ENCODE peak calls at places on chromosomes 13 and 19, in ten cellular contexts. One of them, this sample, is unnamed.

GRCh38 chr19:32914879-32915278 is 45.3 kb upstream of the SLC7A9 start:
- DNase-seq in HCT116: no peak
- DNase-seq in GM23338: no peak
- DNase-seq in suprapubic skin: no peak
- DNase-seq in GM12891: no peak
- DNase-seq in transverse colon: no peak
- DNase-seq in stomach: no peak
- DNase-seq in vagina: no peak
- DNase-seq in spleen: no peak
- DNase-seq in SK-N-SH: no peak
- DNase-seq in this sample: no peak

GRCh38 chr19:31066385-31066784 is 282.9 kb downstream of the TSHZ3 start:
- DNase-seq in GM23338: no peak
- DNase-seq in vagina: no peak
- DNase-seq in transverse colon: no peak
- DNase-seq in GM12891: no peak
- DNase-seq in stomach: no peak
- DNase-seq in spleen: no peak
- DNase-seq in SK-N-SH: no peak
- DNase-seq in suprapubic skin: no peak
- DNase-seq in HCT116: no peak
- DNase-seq in this sample: no peak

GRCh38 chr13:111325146-111325890 is 4.9 kb downstream of the TEX29 start:
- DNase-seq in vagina: no peak
- DNase-seq in stomach: no peak
- DNase-seq in SK-N-SH: peak; percentile 53
- DNase-seq in transverse colon: no peak
- DNase-seq in HCT116: no peak
- DNase-seq in GM23338: no peak
- DNase-seq in suprapubic skin: peak; percentile 58
- DNase-seq in spleen: peak; percentile 53
- DNase-seq in GM12891: no peak
- DNase-seq in this sample: no peak

GRCh38 chr19:1068111-1069001 is 1.4 kb downstream of the ARHGAP45 start:
- DNase-seq in SK-N-SH: no peak
- DNase-seq in GM23338: no peak
- DNase-seq in GM12891: no peak
- DNase-seq in spleen: peak; percentile 97
- DNase-seq in HCT116: no peak
- DNase-seq in vagina: no peak
- DNase-seq in stomach: no peak
- DNase-seq in suprapubic skin: peak; percentile 76
- DNase-seq in transverse colon: peak; percentile 66
- DNase-seq in this sample: peak; percentile 88

GRCh38 chr19:44577566-44577874 is 35.8 kb upstream of the IGSF23 start:
- DNase-seq in HCT116: no peak
- DNase-seq in spleen: no peak
- DNase-seq in transverse colon: no peak
- DNase-seq in suprapubic skin: no peak
- DNase-seq in SK-N-SH: no peak
- DNase-seq in stomach: no peak
- DNase-seq in GM23338: no peak
- DNase-seq in GM12891: no peak
- DNase-seq in vagina: no peak
- DNase-seq in this sample: no peak

GRCh38 chr19:39223703-39224279 is 19.7 kb upstream of the SYCN start:
- DNase-seq in suprapubic skin: no peak
- DNase-seq in HCT116: no peak
- DNase-seq in stomach: no peak
- DNase-seq in GM23338: peak; percentile 89
- DNase-seq in GM12891: no peak
- DNase-seq in SK-N-SH: no peak
- DNase-seq in transverse colon: no peak
- DNase-seq in vagina: no peak
- DNase-seq in spleen: no peak
- DNase-seq in this sample: no peak

GRCh38 chr13:50969691-50970090 is 60.1 kb downstream of the RNASEH2B start:
- DNase-seq in SK-N-SH: no peak
- DNase-seq in GM23338: peak; percentile 77
- DNase-seq in stomach: no peak
- DNase-seq in HCT116: no peak
- DNase-seq in transverse colon: peak; percentile 26
- DNase-seq in vagina: no peak
- DNase-seq in GM12891: no peak
- DNase-seq in suprapubic skin: no peak
- DNase-seq in spleen: no peak
- DNase-seq in this sample: no peak

GRCh38 chr19:2132731-2133490 is 18.5 kb downstream of the AP3D1 start:
- DNase-seq in stomach: no peak
- DNase-seq in HCT116: no peak
- DNase-seq in transverse colon: no peak
- DNase-seq in SK-N-SH: no peak
- DNase-seq in GM23338: no peak
- DNase-seq in suprapubic skin: no peak
- DNase-seq in GM12891: no peak
- DNase-seq in spleen: no peak
- DNase-seq in vagina: no peak
- DNase-seq in this sample: no peak

GRCh38 chr19:39299404-39299803 is 3.2 kb downstream of the IFNL1 start:
- DNase-seq in GM23338: no peak
- DNase-seq in stomach: no peak
- DNase-seq in transverse colon: no peak
- DNase-seq in HCT116: no peak
- DNase-seq in suprapubic skin: no peak
- DNase-seq in SK-N-SH: no peak
- DNase-seq in GM12891: no peak
- DNase-seq in vagina: no peak
- DNase-seq in spleen: peak; percentile 12
- DNase-seq in this sample: no peak

GRCh38 chr13:26929971-26930730 is 169.6 kb upstream of the GPR12 start:
- DNase-seq in SK-N-SH: peak; percentile 79
- DNase-seq in suprapubic skin: no peak
- DNase-seq in GM12891: peak; percentile 54
- DNase-seq in HCT116: peak; percentile 54
- DNase-seq in vagina: peak; percentile 43
- DNase-seq in spleen: peak; percentile 90
- DNase-seq in transverse colon: peak; percentile 72
- DNase-seq in GM23338: peak; percentile 92
- DNase-seq in stomach: peak; percentile 69
- DNase-seq in this sample: peak; percentile 24

GRCh38 chr19:56727731-56728130 is 56.2 kb upstream of the ZNF835 start:
- DNase-seq in vagina: no peak
- DNase-seq in GM23338: no peak
- DNase-seq in suprapubic skin: no peak
- DNase-seq in transverse colon: no peak
- DNase-seq in HCT116: no peak
- DNase-seq in GM12891: no peak
- DNase-seq in stomach: no peak
- DNase-seq in SK-N-SH: no peak
- DNase-seq in spleen: no peak
- DNase-seq in this sample: no peak

GRCh38 chr19:44905437-44906160 is at the start of gene APOE:
- DNase-seq in vagina: no peak
- DNase-seq in transverse colon: peak; percentile 33
- DNase-seq in stomach: no peak
- DNase-seq in GM12891: no peak
- DNase-seq in HCT116: no peak
- DNase-seq in suprapubic skin: no peak
- DNase-seq in spleen: no peak
- DNase-seq in GM23338: peak; percentile 91
- DNase-seq in SK-N-SH: peak; percentile 57
- DNase-seq in this sample: no peak

GRCh38 chr13:48492123-48493075 is 40.5 kb downstream of the RCBTB2 start:
- DNase-seq in GM23338: no peak
- DNase-seq in GM12891: no peak
- DNase-seq in SK-N-SH: no peak
- DNase-seq in suprapubic skin: peak; percentile 89
- DNase-seq in transverse colon: peak; percentile 69
- DNase-seq in stomach: peak; percentile 52
- DNase-seq in vagina: no peak
- DNase-seq in HCT116: no peak
- DNase-seq in spleen: peak; percentile 94
- DNase-seq in this sample: peak; percentile 70
- TF ChIP-seq POLR2AphosphoS5 in GM23338: no peak
- TF ChIP-seq POLR2AphosphoS5 in GM12891: peak; percentile 50
- TF ChIP-seq POLR2AphosphoS5 in SK-N-SH: no peak
- TF ChIP-seq POLR2AphosphoS5 in suprapubic skin: peak; percentile 45
- TF ChIP-seq POLR2AphosphoS5 in transverse colon: peak; percentile 73
- TF ChIP-seq POLR2AphosphoS5 in stomach: peak; percentile 75
- TF ChIP-seq POLR2AphosphoS5 in vagina: peak; percentile 75
- TF ChIP-seq POLR2AphosphoS5 in HCT116: no peak
- TF ChIP-seq POLR2AphosphoS5 in spleen: peak; percentile 97
- TF ChIP-seq POLR2AphosphoS5 in this sample: peak; percentile 95

GRCh38 chr13:102191951-102192461 is 209.8 kb downstream of the FGF14 start:
- DNase-seq in vagina: no peak
- DNase-seq in GM12891: no peak
- DNase-seq in transverse colon: no peak
- DNase-seq in SK-N-SH: no peak
- DNase-seq in GM23338: no peak
- DNase-seq in spleen: no peak
- DNase-seq in suprapubic skin: no peak
- DNase-seq in stomach: no peak
- DNase-seq in HCT116: no peak
- DNase-seq in this sample: no peak

GRCh38 chr13:102198418-102199322 is 203.2 kb downstream of the FGF14 start:
- DNase-seq in SK-N-SH: no peak
- DNase-seq in suprapubic skin: no peak
- DNase-seq in GM12891: no peak
- DNase-seq in transverse colon: no peak
- DNase-seq in spleen: no peak
- DNase-seq in stomach: no peak
- DNase-seq in GM23338: no peak
- DNase-seq in vagina: no peak
- DNase-seq in HCT116: no peak
- DNase-seq in this sample: no peak

GRCh38 chr13:102195566-102196462 is 206.0 kb downstream of the FGF14 start:
- DNase-seq in SK-N-SH: peak; percentile 45
- DNase-seq in stomach: no peak
- DNase-seq in GM23338: no peak
- DNase-seq in spleen: no peak
- DNase-seq in suprapubic skin: no peak
- DNase-seq in HCT116: no peak
- DNase-seq in transverse colon: no peak
- DNase-seq in vagina: no peak
- DNase-seq in GM12891: no peak
- DNase-seq in this sample: no peak

DNA sequence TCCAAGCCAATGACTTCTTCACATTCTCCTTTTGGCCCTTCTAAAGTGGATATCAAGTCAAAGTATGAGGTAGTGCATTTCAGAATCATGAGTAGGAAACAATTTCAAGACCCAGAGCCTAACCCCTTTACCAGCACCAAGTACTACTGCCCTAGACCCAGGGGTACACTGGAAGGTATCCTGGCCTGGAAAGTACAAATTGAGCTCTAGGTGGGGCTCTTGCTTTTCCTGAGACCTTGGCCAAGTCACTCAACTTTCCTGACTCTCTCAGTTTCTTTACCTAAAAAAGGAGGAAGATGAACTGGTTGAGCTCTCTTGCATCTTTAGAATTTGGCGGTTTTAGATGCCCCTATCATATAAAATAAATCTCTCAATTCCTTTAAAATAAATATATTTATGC is 204.7 kb downstream of the FGF14 start:
- DNase-seq in suprapubic skin: no peak
- DNase-seq in SK-N-SH: no peak
- DNase-seq in transverse colon: no peak
- DNase-seq in GM12891: no peak
- DNase-seq in HCT116: no peak
- DNase-seq in spleen: no peak
- DNase-seq in GM23338: peak; percentile 72
- DNase-seq in vagina: no peak
- DNase-seq in stomach: no peak
- DNase-seq in this sample: no peak
- TF ChIP-seq POLR2AphosphoS5 in suprapubic skin: no peak
- TF ChIP-seq POLR2AphosphoS5 in SK-N-SH: no peak
- TF ChIP-seq POLR2AphosphoS5 in transverse colon: no peak
- TF ChIP-seq POLR2AphosphoS5 in GM12891: no peak
- TF ChIP-seq POLR2AphosphoS5 in HCT116: no peak
- TF ChIP-seq POLR2AphosphoS5 in spleen: no peak
- TF ChIP-seq POLR2AphosphoS5 in GM23338: no peak
- TF ChIP-seq POLR2AphosphoS5 in vagina: no peak
- TF ChIP-seq POLR2AphosphoS5 in stomach: no peak
- TF ChIP-seq POLR2AphosphoS5 in this sample: no peak

GRCh38 chr19:10288662-10289166 is 1.0 kb upstream of the ICAM5 start:
- DNase-seq in transverse colon: peak; percentile 66
- DNase-seq in spleen: no peak
- DNase-seq in SK-N-SH: peak; percentile 83
- DNase-seq in HCT116: peak; percentile 74
- DNase-seq in GM12891: no peak
- DNase-seq in vagina: no peak
- DNase-seq in suprapubic skin: no peak
- DNase-seq in GM23338: peak; percentile 83
- DNase-seq in stomach: peak; percentile 37
- DNase-seq in this sample: no peak
- TF ChIP-seq POLR2AphosphoS5 in transverse colon: no peak
- TF ChIP-seq POLR2AphosphoS5 in spleen: no peak
- TF ChIP-seq POLR2AphosphoS5 in SK-N-SH: no peak
- TF ChIP-seq POLR2AphosphoS5 in HCT116: no peak
- TF ChIP-seq POLR2AphosphoS5 in GM12891: no peak
- TF ChIP-seq POLR2AphosphoS5 in vagina: no peak
- TF ChIP-seq POLR2AphosphoS5 in suprapubic skin: no peak
- TF ChIP-seq POLR2AphosphoS5 in GM23338: peak; percentile 23
- TF ChIP-seq POLR2AphosphoS5 in stomach: no peak
- TF ChIP-seq POLR2AphosphoS5 in this sample: no peak

GRCh38 chr13:114106526-114106925 is 25.9 kb downstream of the RASA3 start:
- DNase-seq in SK-N-SH: no peak
- DNase-seq in spleen: peak; percentile 29
- DNase-seq in GM23338: no peak
- DNase-seq in vagina: no peak
- DNase-seq in suprapubic skin: no peak
- DNase-seq in GM12891: no peak
- DNase-seq in HCT116: no peak
- DNase-seq in transverse colon: no peak
- DNase-seq in stomach: no peak
- DNase-seq in this sample: no peak

GRCh38 chr13:114107686-114108081 is 24.7 kb downstream of the RASA3 start:
- DNase-seq in GM23338: no peak
- DNase-seq in SK-N-SH: peak; percentile 41
- DNase-seq in spleen: peak; percentile 71
- DNase-seq in GM12891: no peak
- DNase-seq in vagina: no peak
- DNase-seq in suprapubic skin: peak; percentile 36
- DNase-seq in transverse colon: peak; percentile 8
- DNase-seq in HCT116: no peak
- DNase-seq in stomach: no peak
- DNase-seq in this sample: no peak

GRCh38 chr13:114106991-114107685 is 25.3 kb downstream of the RASA3 start:
- DNase-seq in stomach: no peak
- DNase-seq in suprapubic skin: peak; percentile 59
- DNase-seq in GM23338: no peak
- DNase-seq in transverse colon: peak; percentile 4
- DNase-seq in HCT116: no peak
- DNase-seq in vagina: no peak
- DNase-seq in GM12891: no peak
- DNase-seq in spleen: peak; percentile 69
- DNase-seq in SK-N-SH: no peak
- DNase-seq in this sample: no peak

GRCh38 chr13:114104626-114105350 is 27.6 kb downstream of the RASA3 start:
- DNase-seq in spleen: peak; percentile 68
- DNase-seq in HCT116: no peak
- DNase-seq in stomach: no peak
- DNase-seq in suprapubic skin: peak; percentile 56
- DNase-seq in vagina: no peak
- DNase-seq in GM12891: no peak
- DNase-seq in transverse colon: peak; percentile 4
- DNase-seq in GM23338: no peak
- DNase-seq in SK-N-SH: peak; percentile 42
- DNase-seq in this sample: no peak

GRCh38 chr13:114105351-114106225 is 26.8 kb downstream of the RASA3 start:
- DNase-seq in transverse colon: peak; percentile 9
- DNase-seq in spleen: peak; percentile 75
- DNase-seq in SK-N-SH: peak; percentile 85
- DNase-seq in stomach: no peak
- DNase-seq in vagina: no peak
- DNase-seq in GM12891: no peak
- DNase-seq in suprapubic skin: peak; percentile 57
- DNase-seq in HCT116: no peak
- DNase-seq in GM23338: no peak
- DNase-seq in this sample: no peak
- TF ChIP-seq POLR2AphosphoS5 in transverse colon: peak; percentile 29
- TF ChIP-seq POLR2AphosphoS5 in spleen: peak; percentile 40
- TF ChIP-seq POLR2AphosphoS5 in SK-N-SH: no peak
- TF ChIP-seq POLR2AphosphoS5 in stomach: no peak
- TF ChIP-seq POLR2AphosphoS5 in vagina: no peak
- TF ChIP-seq POLR2AphosphoS5 in GM12891: no peak
- TF ChIP-seq POLR2AphosphoS5 in suprapubic skin: no peak
- TF ChIP-seq POLR2AphosphoS5 in HCT116: no peak
- TF ChIP-seq POLR2AphosphoS5 in GM23338: no peak
- TF ChIP-seq POLR2AphosphoS5 in this sample: no peak

This sample was measured in HL-60.